ENCODE peak calls at places on chromosome 17, in nine cellular contexts. Z is H1; S is body of pancreas; O is tibial artery; F is neural crest cell; X is stimulated activated CD4-positive, alpha-beta T cell treated with anti-CD3 and anti-CD28 coated beads, Interleukin-1b, Interleukin-23, amount 100 ng/mL, for 24 hours; R is uterus; V is GM19239; K is tibial nerve. Y is an unnamed sample.

GRCh38 chr17:66748578-66748977 is 86.3 kb upstream of the CACNG5 start:
- DNase-seq in S (no peak), Z (no peak), X (no peak), R (no peak), F (no peak), V (no peak), O (peak), K (no peak), Y (no peak)

GRCh38 chr17:6394055-6394454 is 40.9 kb downstream of the AIPL1 start:
- DNase-seq in Z (no peak), K (no peak), X (no peak), O (peak), V (no peak), R (no peak), S (no peak), F (no peak), Y (no peak)

GRCh38 chr17:15311996-15312395 is 29.4 kb downstream of the TEKT3 start:
- DNase-seq in V (no peak), R (no peak), S (no peak), O (no peak), X (no peak), K (no peak), Z (no peak), F (no peak), Y (no peak)

GRCh38 chr17:71446635-71447034 is 674.2 kb upstream of the SOX9 start:
- DNase-seq in X (no peak), R (no peak), F (no peak), Z (no peak), S (no peak), K (no peak), O (no peak), V (no peak), Y (no peak)

GRCh38 chr17:63927464-63928171 is 4.5 kb downstream of the CD79B start:
- DNase-seq in R (no peak), S (no peak), V (no peak), K (no peak), O (no peak), X (no peak), F (no peak), Z (no peak), Y (peak)

GRCh38 chr17:2041561-2042354 is at the start of gene OVCA2:
- DNase-seq in F (peak), X (peak), R (peak), Z (peak), V (peak), K (peak), S (peak), O (peak), Y (peak)

GRCh38 chr17:1003633-1003971 is 6.7 kb downstream of the TIMM22 start:
- DNase-seq in R (no peak), S (no peak), K (no peak), Z (no peak), O (no peak), X (no peak), F (no peak), V (no peak), Y (no peak)

GRCh38 chr17:49753959-49754391 is 10.0 kb downstream of the FAM117A start:
- DNase-seq in X (no peak), F (no peak), R (peak), O (no peak), K (no peak), V (no peak), Z (no peak), S (peak), Y (no peak)

GRCh38 chr17:45364531-45365390 is 47.9 kb upstream of the MAP3K14 start:
- DNase-seq in R (no peak), O (no peak), Z (peak), F (no peak), S (no peak), K (no peak), V (peak), X (no peak), Y (no peak)

GRCh38 chr17:16961792-16962191 is 10.1 kb downstream of the TNFRSF13B start:
- DNase-seq in O (no peak), S (no peak), X (no peak), R (no peak), K (no peak), F (no peak), Z (no peak), V (no peak), Y (no peak)

GRCh38 chr17:10879110-10879509 is 41.2 kb upstream of the PIRT start:
- DNase-seq in F (peak), V (no peak), R (no peak), S (peak), O (no peak), K (no peak), Z (peak), X (no peak), Y (no peak)

GRCh38 chr17:77811521-77811920 is 147.0 kb upstream of the TNRC6C start:
- DNase-seq in S (no peak), X (no peak), R (no peak), V (no peak), O (peak), F (no peak), K (no peak), Z (no peak), Y (no peak)

GRCh38 chr17:65973237-65973636 is 218.7 kb downstream of the CEP112 start:
- DNase-seq in V (no peak), R (no peak), O (no peak), Z (no peak), X (no peak), K (no peak), F (no peak), S (no peak), Y (no peak)

GRCh38 chr17:81720267-81721071 is 8.4 kb downstream of the SLC25A10 start:
- DNase-seq in F (no peak), X (no peak), V (no peak), S (no peak), R (no peak), K (no peak), Z (no peak), O (no peak), Y (no peak)

GRCh38 chr17:79171152-79171551 is 96.5 kb downstream of the ENGASE start:
- DNase-seq in O (no peak), X (no peak), V (no peak), S (no peak), Z (no peak), K (no peak), R (no peak), F (no peak), Y (no peak)

GRCh38 chr17:16212793-16213192 is 2.5 kb downstream of the NCOR1 start:
- DNase-seq in X (no peak), V (no peak), K (no peak), Z (no peak), R (no peak), F (no peak), S (no peak), O (no peak), Y (no peak)

GRCh38 chr17:68255151-68255550 is 7.3 kb downstream of the AMZ2 start:
- DNase-seq in X (no peak), V (no peak), O (no peak), K (no peak), S (no peak), F (no peak), R (no peak), Z (no peak), Y (no peak)

GRCh38 chr17:56751145-56751743 is 82.5 kb downstream of the C17orf67 start:
- DNase-seq in Z (no peak), O (no peak), F (no peak), S (no peak), R (no peak), V (no peak), K (no peak), X (no peak), Y (no peak)

GRCh38 chr17:69047368-69048263 is 13.1 kb downstream of the ABCA9 start:
- DNase-seq in O (peak), F (no peak), V (no peak), K (peak), S (peak), X (no peak), R (peak), Z (no peak), Y (no peak)

GRCh38 chr17:58741121-58741625 is 14.5 kb upstream of the PPM1E start:
- DNase-seq in X (no peak), Z (no peak), V (no peak), O (no peak), R (no peak), F (no peak), K (no peak), S (no peak), Y (no peak)

Y was measured in D721Med.